ENCODE peak calls at places on chromosomes 12 and 14, in nine cellular contexts. K, N, H, X, E, Q, I, C and W are unnamed samples.

GRCh38 chr14:105023791-105024480 is 3.1 kb upstream of the CDCA4 start:
- DNase-seq in Q (peak), H (no peak), I (peak), X (peak), E (no peak), K (no peak), N (peak), C (no peak), W (no peak)

GRCh38 chr12:117140397-117141096 is 41.3 kb upstream of the TESC start:
- DNase-seq in C (peak), I (no peak), H (no peak), X (no peak), K (no peak), E (no peak), N (no peak), Q (no peak), W (peak)

GRCh38 chr12:19648173-19648572 is 208.9 kb downstream of the AEBP2 start:
- DNase-seq in N (no peak), K (peak), E (peak), C (no peak), Q (no peak), X (no peak), H (no peak), I (no peak), W (no peak)

GRCh38 chr14:21300892-21301291 is 21.0 kb downstream of the RPGRIP1 start:
- DNase-seq in H (no peak), I (no peak), C (no peak), N (no peak), K (peak), E (peak), X (no peak), Q (peak), W (no peak)

GRCh38 chr14:100394886-100395672 is 71.9 kb downstream of the SLC25A47 start:
- DNase-seq in H (no peak), X (no peak), C (no peak), Q (no peak), N (no peak), K (no peak), E (no peak), I (no peak), W (no peak)

GRCh38 chr14:70086685-70087379 is 101.9 kb downstream of the SLC8A3 start:
- DNase-seq in E (peak), C (no peak), N (peak), I (peak), K (peak), Q (peak), X (peak), H (no peak), W (peak)

GRCh38 chr14:91369628-91370445 is 47.8 kb downstream of the CCDC88C start:
- DNase-seq in K (no peak), Q (peak), C (peak), H (no peak), N (no peak), E (peak), X (no peak), I (no peak), W (no peak)

GRCh38 chr14:80269338-80269935 is 58.1 kb upstream of the DIO2 start:
- DNase-seq in Q (peak), K (no peak), E (no peak), H (no peak), C (no peak), N (no peak), X (peak), I (peak), W (no peak)

GRCh38 chr14:58216544-58216943 is 16.6 kb downstream of the ACTR10 start:
- DNase-seq in X (no peak), H (no peak), E (no peak), K (no peak), C (no peak), N (no peak), Q (no peak), I (peak), W (no peak)

GRCh38 chr12:51265024-51265423 is 5.2 kb downstream of the SMAGP start:
- DNase-seq in C (no peak), K (no peak), N (no peak), Q (no peak), H (no peak), E (peak), X (no peak), I (no peak), W (no peak)

GRCh38 chr12:124497658-124498057 is 69.8 kb downstream of the NCOR2 start:
- DNase-seq in X (peak), C (no peak), K (peak), N (no peak), H (peak), Q (peak), E (no peak), I (peak), W (no peak)

GRCh38 chr12:124500232-124501079 is 67.0 kb downstream of the NCOR2 start:
- DNase-seq in H (no peak), I (peak), Q (peak), N (no peak), X (peak), K (no peak), C (no peak), E (no peak), W (no peak)

GRCh38 chr12:124498178-124498869 is 69.1 kb downstream of the NCOR2 start:
- DNase-seq in C (no peak), K (no peak), E (no peak), H (no peak), Q (no peak), N (peak), I (peak), X (peak), W (no peak)

GRCh38 chr12:124499873-124500231 is 67.6 kb downstream of the NCOR2 start:
- DNase-seq in C (no peak), X (no peak), Q (no peak), I (no peak), N (no peak), E (no peak), K (no peak), H (no peak), W (no peak)

GRCh38 chr12:124498870-124499753 is 68.3 kb downstream of the NCOR2 start:
- DNase-seq in K (no peak), H (no peak), N (no peak), E (no peak), C (no peak), Q (no peak), I (peak), X (peak), W (no peak)
- TF ChIP-seq CTCF in K (no peak), H (no peak), N (no peak), E (no peak), C (no peak), Q (no peak), I (peak), X (peak), W (no peak)

GRCh38 chr12:8699714-8700113 is 1.9 kb downstream of the RIMKLB start:
- DNase-seq in I (no peak), N (no peak), K (no peak), X (no peak), E (no peak), H (no peak), C (no peak), Q (no peak), W (no peak)
- H3K4me3 ChIP-seq in I (no peak), N (peak), K (no peak), X (no peak), E (no peak), H (peak), C (no peak), Q (no peak), W (no peak)

DNA sequence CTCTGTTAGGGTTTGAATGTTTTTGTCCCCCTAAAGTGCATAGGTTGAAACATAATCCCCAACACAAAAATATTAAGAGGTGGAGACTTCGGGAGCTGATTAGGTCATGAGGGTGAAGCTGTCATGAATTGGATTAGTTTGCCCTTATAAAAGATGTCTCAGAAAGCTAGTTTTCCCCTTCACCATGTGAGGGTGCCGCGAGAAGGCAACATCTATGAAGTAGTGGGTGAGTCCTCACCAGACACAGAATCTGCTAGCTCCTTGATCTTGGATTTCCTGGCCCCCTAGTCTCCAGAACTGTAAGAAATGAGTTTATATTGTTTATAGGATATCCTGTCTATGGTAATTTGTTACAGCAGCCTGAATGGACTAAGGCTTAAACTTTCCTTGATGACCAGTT is 301.5 kb upstream of the ATP2B1 start:
- DNase-seq in H (no peak), K (no peak), X (peak), Q (no peak), N (peak), E (no peak), C (no peak), I (peak), W (no peak)
- TF ChIP-seq CTCF in H (no peak), K (no peak), X (no peak), Q (no peak), N (peak), E (no peak), C (no peak), I (peak), W (no peak)

DNA sequence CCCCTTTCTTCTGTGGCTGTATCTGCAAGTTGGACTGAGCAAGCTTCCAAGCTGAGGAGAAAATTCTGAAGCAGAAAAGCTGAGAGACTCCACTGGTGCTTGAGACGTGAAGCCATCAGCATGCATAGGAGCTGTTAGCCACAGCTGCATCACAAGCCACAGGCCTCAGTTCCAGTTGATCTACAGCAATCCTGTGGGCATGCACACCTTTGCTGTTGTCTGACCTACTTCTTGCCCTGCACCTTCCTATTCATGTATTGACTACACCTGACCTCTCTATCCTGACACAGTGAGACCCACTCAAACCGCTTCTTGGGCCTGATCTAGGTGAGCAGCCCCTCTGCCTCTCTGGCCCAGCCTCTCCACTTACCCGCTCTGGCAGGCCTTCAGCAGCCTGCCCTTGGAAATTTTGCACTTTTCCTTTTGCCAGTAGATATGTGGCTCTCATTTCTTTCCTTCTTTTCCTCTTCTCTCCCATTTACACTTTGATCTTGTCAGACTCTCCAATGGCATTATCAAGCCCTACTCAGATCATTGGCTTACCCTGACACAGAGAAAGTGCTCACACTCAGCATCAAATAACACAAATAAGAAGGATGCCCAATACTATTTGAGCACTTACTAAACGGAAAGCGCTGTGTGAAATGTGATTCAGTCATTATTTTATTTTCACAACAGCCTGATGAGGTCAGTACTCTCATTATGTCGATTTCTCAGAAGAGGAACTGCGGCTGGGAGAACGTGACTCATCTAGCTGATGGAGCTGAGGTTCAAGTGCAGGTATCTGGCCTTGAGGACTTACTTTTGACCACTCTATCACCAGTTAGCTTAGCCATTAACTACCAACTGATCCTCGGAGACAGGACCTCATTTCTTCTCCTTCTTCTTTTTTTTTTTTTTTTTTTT is 21.9 kb upstream of the PTGR2 start:
- DNase-seq in I (peak), C (peak), Q (peak), X (peak), H (no peak), K (peak), N (peak), E (peak), W (no peak)
- H3K4me3 ChIP-seq in I (no peak), C (no peak), Q (no peak), X (no peak), H (no peak), K (no peak), N (no peak), E (no peak), W (no peak)

GRCh38 chr12:121578230-121579189 is 2.3 kb downstream of the KDM2B start:
- DNase-seq in X (peak), Q (no peak), H (no peak), N (no peak), C (no peak), I (no peak), K (peak), E (no peak), W (no peak)
- TF ChIP-seq CTCF in X (no peak), Q (no peak), H (no peak), N (no peak), C (no peak), I (peak), K (no peak), E (no peak), W (no peak)

DNA sequence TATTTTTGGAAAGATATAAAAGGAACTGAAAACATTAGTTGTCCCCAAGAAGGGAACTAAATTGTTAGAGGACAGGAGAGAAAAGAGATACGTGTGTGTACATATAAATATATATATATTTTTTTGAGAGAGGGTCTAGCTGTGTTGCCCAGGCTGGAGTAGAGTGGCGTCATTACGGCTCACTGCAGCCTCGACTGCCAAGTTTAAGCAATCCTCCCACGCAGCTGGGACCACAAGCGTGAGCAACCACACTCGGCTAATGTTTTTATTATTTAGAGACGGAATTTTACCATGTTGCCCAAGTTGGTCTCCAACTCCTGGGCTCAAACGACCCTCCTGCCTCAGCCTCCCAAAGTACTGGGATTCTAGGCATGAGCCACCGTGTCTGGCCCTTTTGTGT is 16.2 kb upstream of the NOP2 start:
- DNase-seq in N (no peak), C (no peak), H (no peak), E (no peak), I (no peak), X (no peak), K (no peak), Q (no peak), W (no peak)
- H3K4me3 ChIP-seq in N (no peak), C (no peak), H (no peak), E (no peak), I (no peak), X (no peak), K (no peak), Q (no peak), W (no peak)

DNA sequence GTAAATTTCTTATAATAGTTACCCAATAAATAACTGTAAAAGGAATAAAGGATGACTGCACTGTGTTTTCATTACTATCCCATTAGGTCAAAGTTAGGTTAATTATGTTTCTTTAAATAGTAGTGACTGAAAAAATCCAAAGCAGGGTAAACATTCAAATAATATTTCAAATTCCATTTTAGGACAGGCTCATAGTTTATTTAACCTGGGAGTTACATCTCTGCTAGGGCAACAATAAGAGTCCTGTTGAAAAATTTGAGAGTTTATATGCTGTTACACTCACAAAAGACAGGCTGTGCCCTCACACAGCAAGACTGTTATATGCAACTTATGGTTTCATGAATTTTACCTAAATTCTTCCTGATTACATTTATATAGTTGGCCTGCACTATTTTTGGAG is 8.0 kb downstream of the ERP27 start:
- DNase-seq in C (no peak), N (no peak), I (peak), K (no peak), E (no peak), H (no peak), X (peak), Q (no peak), W (no peak)
- TF ChIP-seq CTCF in C (no peak), N (no peak), I (peak), K (no peak), E (no peak), H (no peak), X (peak), Q (no peak), W (no peak)

GRCh38 chr14:54189358-54190354 is 207.2 kb upstream of the CDKN3 start:
- DNase-seq in I (peak), N (no peak), E (no peak), K (no peak), X (peak), C (no peak), H (no peak), Q (peak), W (no peak)
- H3K4me3 ChIP-seq in I (no peak), N (no peak), E (no peak), K (no peak), X (no peak), C (no peak), H (no peak), Q (no peak), W (no peak)